ENCODE peak calls at places on chromosomes 16 and 17, in four cellular contexts. H, W, X and O are unnamed samples.

GRCh38 chr16:8627456-8627855 is 6.0 kb downstream of the METTL22 start:
- DNase-seq in H (no peak), W (no peak), X (no peak), O (no peak)

GRCh38 chr17:2170023-2170422 is 115.1 kb downstream of the HIC1 start:
- DNase-seq in H (peak; percentile 16), W (no peak), X (no peak), O (peak; percentile 28)

GRCh38 chr17:68291836-68292688 is 767 bp downstream of the ARSG start:
- DNase-seq in H (peak; percentile 94), W (no peak), X (peak; percentile 76), O (peak; percentile 60)

GRCh38 chr17:57940217-57940616 is 15.0 kb downstream of the CUEDC1 start:
- DNase-seq in H (no peak), W (no peak), X (peak; percentile 77), O (no peak)

GRCh38 chr17:36095992-36096391 is 6.0 kb upstream of the CCL3 start:
- DNase-seq in H (no peak), W (no peak), X (no peak), O (no peak)

GRCh38 chr17:66073384-66073783 is 118.5 kb downstream of the CEP112 start:
- DNase-seq in H (no peak), W (no peak), X (no peak), O (no peak)

GRCh38 chr16:80894091-80894490 is 89.7 kb upstream of the CDYL2 start:
- DNase-seq in H (no peak), W (no peak), X (no peak), O (no peak)

GRCh38 chr16:57365826-57366536 is 6.3 kb upstream of the CX3CL1 start:
- DNase-seq in H (no peak), W (no peak), X (no peak), O (no peak)

GRCh38 chr17:61872099-61872498 is 8.8 kb upstream of the BRIP1 start:
- DNase-seq in H (no peak), W (no peak), X (no peak), O (no peak)

GRCh38 chr16:89378947-89379771 is 111.2 kb downstream of the ANKRD11 start:
- DNase-seq in H (no peak), W (no peak), X (no peak), O (no peak)

GRCh38 chr16:72956124-72957064 is 91.5 kb downstream of the ZFHX3 start:
- DNase-seq in H (no peak), W (no peak), X (no peak), O (no peak)

GRCh38 chr17:65696739-65697394 is 135.4 kb upstream of the AXIN2 start:
- DNase-seq in H (no peak), W (no peak), X (no peak), O (no peak)

GRCh38 chr17:81000089-81000630 is 8.5 kb downstream of the CHMP6 start:
- DNase-seq in H (no peak), W (no peak), X (no peak), O (no peak)